ENCODE peak calls at places on chromosomes 3 and 15, in eight cellular contexts. H, N, X, F, R, L, S and Q are unnamed samples.

GRCh38 chr15:77624868-77625267 is 7.8 kb downstream of the LINGO1 start:
- DNase-seq in H (no peak), N (no peak), X (no peak), F (no peak), R (no peak), L (no peak), S (no peak), Q (no peak)

GRCh38 chr3:153291052-153291689 is 129.1 kb downstream of the RAP2B start:
- DNase-seq in H (no peak), N (no peak), X (peak), F (no peak), R (no peak), L (no peak), S (no peak), Q (peak)

GRCh38 chr3:129046732-129047552 is 13.6 kb upstream of the GP9 start:
- DNase-seq in H (no peak), N (no peak), X (no peak), F (peak), R (no peak), L (no peak), S (no peak), Q (no peak)

GRCh38 chr15:31486906-31487695 is 160.5 kb downstream of the KLF13 start:
- DNase-seq in H (no peak), N (peak), X (no peak), F (peak), R (no peak), L (no peak), S (no peak), Q (no peak)

GRCh38 chr3:192860464-192860863 is 57.2 kb downstream of the MB21D2 start:
- DNase-seq in H (no peak), N (no peak), X (no peak), F (no peak), R (no peak), L (no peak), S (no peak), Q (no peak)

GRCh38 chr15:84859143-84859542 is 25.3 kb upstream of the SLC28A1 start:
- DNase-seq in H (no peak), N (no peak), X (no peak), F (peak), R (no peak), L (peak), S (no peak), Q (no peak)

GRCh38 chr3:46999516-47000197 is 20.2 kb downstream of the NBEAL2 start:
- DNase-seq in H (no peak), N (no peak), X (no peak), F (no peak), R (no peak), L (no peak), S (no peak), Q (no peak)

GRCh38 chr15:98671060-98672008 is 23.0 kb downstream of the IGF1R start:
- DNase-seq in H (no peak), N (no peak), X (peak), F (no peak), R (no peak), L (no peak), S (no peak), Q (no peak)

GRCh38 chr3:49786357-49787181 is at the start of gene IP6K1:
- DNase-seq in H (peak), N (peak), X (peak), F (peak), R (peak), L (peak), S (peak), Q (peak)